ENCODE peak calls at places on chromosomes 11 and 22, in eight cellular contexts. One of them, this sample, is unnamed.
A peak's percentile ranks its signal among the peaks of the same experiment; 100 is the strongest.

GRCh38 chr11:125211191-125211953 is 46.8 kb downstream of the PKNOX2 start:
- DNase-seq in stomach: no peak
- DNase-seq in spleen: peak; percentile 51
- DNase-seq in ovary: peak; percentile 61
- DNase-seq in sigmoid colon: no peak
- DNase-seq in A549: no peak
- DNase-seq in endothelial cell of umbilical vein: no peak
- DNase-seq in IMR-90: peak; percentile 10
- DNase-seq in this sample: no peak

GRCh38 chr11:1829039-1829820 is 5.6 kb upstream of the SYT8 start:
- DNase-seq in endothelial cell of umbilical vein: no peak
- DNase-seq in ovary: no peak
- DNase-seq in stomach: no peak
- DNase-seq in sigmoid colon: no peak
- DNase-seq in IMR-90: peak; percentile 43
- DNase-seq in spleen: no peak
- DNase-seq in A549: no peak
- DNase-seq in this sample: no peak

GRCh38 chr11:85826096-85826855 is 15.3 kb upstream of the SYTL2 start:
- DNase-seq in sigmoid colon: no peak
- DNase-seq in ovary: no peak
- DNase-seq in endothelial cell of umbilical vein: peak; percentile 19
- DNase-seq in spleen: no peak
- DNase-seq in stomach: no peak
- DNase-seq in A549: peak; percentile 84
- DNase-seq in IMR-90: peak; percentile 47
- DNase-seq in this sample: no peak

GRCh38 chr11:20874358-20874757 is 205.0 kb downstream of the NELL1 start:
- DNase-seq in A549: no peak
- DNase-seq in IMR-90: no peak
- DNase-seq in ovary: no peak
- DNase-seq in endothelial cell of umbilical vein: no peak
- DNase-seq in sigmoid colon: no peak
- DNase-seq in stomach: no peak
- DNase-seq in spleen: no peak
- DNase-seq in this sample: no peak

GRCh38 chr11:74171630-74172465 is 759 bp downstream of the PPME1 start:
- DNase-seq in spleen: no peak
- DNase-seq in A549: no peak
- DNase-seq in IMR-90: no peak
- DNase-seq in stomach: no peak
- DNase-seq in endothelial cell of umbilical vein: peak; percentile 18
- DNase-seq in ovary: no peak
- DNase-seq in sigmoid colon: no peak
- DNase-seq in this sample: no peak

GRCh38 chr11:134512791-134513538 is 100.9 kb upstream of the B3GAT1 start:
- DNase-seq in ovary: peak; percentile 9
- DNase-seq in A549: no peak
- DNase-seq in endothelial cell of umbilical vein: no peak
- DNase-seq in IMR-90: no peak
- DNase-seq in spleen: no peak
- DNase-seq in sigmoid colon: peak; percentile 50
- DNase-seq in stomach: peak; percentile 23
- DNase-seq in this sample: peak; percentile 62

GRCh38 chr11:48182860-48183526 is 33.6 kb upstream of the OR4B1 start:
- DNase-seq in sigmoid colon: no peak
- DNase-seq in IMR-90: no peak
- DNase-seq in A549: no peak
- DNase-seq in endothelial cell of umbilical vein: no peak
- DNase-seq in stomach: no peak
- DNase-seq in ovary: no peak
- DNase-seq in spleen: no peak
- DNase-seq in this sample: no peak

GRCh38 chr11:76803023-76803422 is 19.9 kb downstream of the TSKU start:
- DNase-seq in ovary: no peak
- DNase-seq in stomach: no peak
- DNase-seq in sigmoid colon: no peak
- DNase-seq in spleen: peak; percentile 33
- DNase-seq in A549: no peak
- DNase-seq in endothelial cell of umbilical vein: no peak
- DNase-seq in IMR-90: peak; percentile 83
- DNase-seq in this sample: peak; percentile 85

GRCh38 chr11:44568706-44569473 is 3.4 kb downstream of the CD82 start:
- DNase-seq in spleen: peak; percentile 95
- DNase-seq in sigmoid colon: peak; percentile 84
- DNase-seq in A549: peak; percentile 75
- DNase-seq in endothelial cell of umbilical vein: peak; percentile 94
- DNase-seq in IMR-90: peak; percentile 98
- DNase-seq in ovary: peak; percentile 69
- DNase-seq in stomach: peak; percentile 75
- DNase-seq in this sample: no peak

GRCh38 chr22:39620924-39621690 is 50.6 kb downstream of the CACNA1I start:
- DNase-seq in spleen: no peak
- DNase-seq in stomach: no peak
- DNase-seq in endothelial cell of umbilical vein: no peak
- DNase-seq in sigmoid colon: no peak
- DNase-seq in ovary: no peak
- DNase-seq in IMR-90: no peak
- DNase-seq in A549: no peak
- DNase-seq in this sample: no peak

GRCh38 chr11:25065711-25066110 is 568.9 kb downstream of the LUZP2 start:
- DNase-seq in spleen: no peak
- DNase-seq in A549: no peak
- DNase-seq in sigmoid colon: no peak
- DNase-seq in ovary: no peak
- DNase-seq in stomach: no peak
- DNase-seq in IMR-90: peak; percentile 78
- DNase-seq in endothelial cell of umbilical vein: peak; percentile 1
- DNase-seq in this sample: no peak

GRCh38 chr11:70530010-70530409 is 131.7 kb downstream of the CTTN start:
- DNase-seq in sigmoid colon: no peak
- DNase-seq in stomach: no peak
- DNase-seq in endothelial cell of umbilical vein: no peak
- DNase-seq in A549: no peak
- DNase-seq in IMR-90: no peak
- DNase-seq in spleen: peak; percentile 6
- DNase-seq in ovary: no peak
- DNase-seq in this sample: no peak

GRCh38 chr22:42892571-42893316 is 35.7 kb upstream of the ARFGAP3 start:
- DNase-seq in stomach: peak; percentile 82
- DNase-seq in A549: no peak
- DNase-seq in IMR-90: no peak
- DNase-seq in spleen: peak; percentile 90
- DNase-seq in ovary: no peak
- DNase-seq in sigmoid colon: no peak
- DNase-seq in endothelial cell of umbilical vein: no peak
- DNase-seq in this sample: no peak

GRCh38 chr11:105181521-105181920 is 42.0 kb upstream of the CARD18 start:
- DNase-seq in spleen: no peak
- DNase-seq in stomach: no peak
- DNase-seq in sigmoid colon: no peak
- DNase-seq in IMR-90: peak; percentile 43
- DNase-seq in A549: no peak
- DNase-seq in endothelial cell of umbilical vein: no peak
- DNase-seq in ovary: no peak
- DNase-seq in this sample: no peak

GRCh38 chr11:67504950-67505561 is at the start of gene PITPNM1:
- DNase-seq in IMR-90: peak; percentile 24
- DNase-seq in ovary: peak; percentile 71
- DNase-seq in endothelial cell of umbilical vein: no peak
- DNase-seq in A549: peak; percentile 62
- DNase-seq in stomach: peak; percentile 79
- DNase-seq in spleen: peak; percentile 97
- DNase-seq in sigmoid colon: peak; percentile 80
- DNase-seq in this sample: peak; percentile 77

GRCh38 chr11:120719348-120719747 is 207.8 kb downstream of the GRIK4 start:
- DNase-seq in ovary: no peak
- DNase-seq in sigmoid colon: no peak
- DNase-seq in endothelial cell of umbilical vein: no peak
- DNase-seq in A549: no peak
- DNase-seq in stomach: no peak
- DNase-seq in spleen: no peak
- DNase-seq in IMR-90: peak; percentile 34
- DNase-seq in this sample: no peak

GRCh38 chr22:42907404-42908081 is 50.5 kb upstream of the ARFGAP3 start:
- DNase-seq in A549: no peak
- DNase-seq in spleen: no peak
- DNase-seq in sigmoid colon: no peak
- DNase-seq in stomach: no peak
- DNase-seq in ovary: no peak
- DNase-seq in endothelial cell of umbilical vein: no peak
- DNase-seq in IMR-90: no peak
- DNase-seq in this sample: no peak

DNA sequence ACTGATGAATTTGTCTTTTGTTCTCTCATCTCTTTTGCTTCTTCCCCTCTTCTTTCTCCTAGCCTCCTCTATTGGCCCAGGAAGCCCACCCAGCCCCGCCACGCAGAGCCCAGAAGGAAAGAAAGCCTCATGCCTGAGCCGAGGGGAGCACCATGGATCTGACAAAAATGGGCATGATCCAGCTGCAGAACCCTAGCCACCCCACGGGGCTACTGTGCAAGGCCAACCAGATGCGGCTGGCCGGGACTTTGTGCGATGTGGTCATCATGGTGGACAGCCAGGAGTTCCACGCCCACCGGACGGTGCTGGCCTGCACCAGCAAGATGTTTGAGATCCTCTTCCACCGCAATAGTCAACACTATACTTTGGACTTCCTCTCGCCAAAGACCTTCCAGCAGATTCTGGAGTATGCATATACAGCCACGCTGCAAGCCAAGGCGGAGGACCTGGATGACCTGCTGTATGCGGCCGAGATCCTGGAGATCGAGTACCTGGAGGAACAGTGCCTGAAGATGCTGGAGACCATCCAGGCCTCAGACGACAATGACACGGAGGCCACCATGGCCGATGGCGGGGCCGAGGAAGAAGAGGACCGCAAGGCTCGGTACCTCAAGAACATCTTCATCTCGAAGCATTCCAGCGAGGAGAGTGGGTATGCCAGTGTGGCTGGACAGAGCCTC is 3.8 kb downstream of the ZBTB16 start:
- DNase-seq in A549: no peak
- DNase-seq in endothelial cell of umbilical vein: no peak
- DNase-seq in spleen: no peak
- DNase-seq in stomach: no peak
- DNase-seq in ovary: no peak
- DNase-seq in sigmoid colon: peak; percentile 77
- DNase-seq in IMR-90: no peak
- DNase-seq in this sample: no peak
- TF ChIP-seq POLR2A in A549: no peak
- TF ChIP-seq POLR2A in endothelial cell of umbilical vein: no peak
- TF ChIP-seq POLR2A in spleen: no peak
- TF ChIP-seq POLR2A in stomach: no peak
- TF ChIP-seq POLR2A in ovary: no peak
- TF ChIP-seq POLR2A in sigmoid colon: no peak
- TF ChIP-seq POLR2A in IMR-90: no peak
- TF ChIP-seq POLR2A in this sample: no peak

DNA sequence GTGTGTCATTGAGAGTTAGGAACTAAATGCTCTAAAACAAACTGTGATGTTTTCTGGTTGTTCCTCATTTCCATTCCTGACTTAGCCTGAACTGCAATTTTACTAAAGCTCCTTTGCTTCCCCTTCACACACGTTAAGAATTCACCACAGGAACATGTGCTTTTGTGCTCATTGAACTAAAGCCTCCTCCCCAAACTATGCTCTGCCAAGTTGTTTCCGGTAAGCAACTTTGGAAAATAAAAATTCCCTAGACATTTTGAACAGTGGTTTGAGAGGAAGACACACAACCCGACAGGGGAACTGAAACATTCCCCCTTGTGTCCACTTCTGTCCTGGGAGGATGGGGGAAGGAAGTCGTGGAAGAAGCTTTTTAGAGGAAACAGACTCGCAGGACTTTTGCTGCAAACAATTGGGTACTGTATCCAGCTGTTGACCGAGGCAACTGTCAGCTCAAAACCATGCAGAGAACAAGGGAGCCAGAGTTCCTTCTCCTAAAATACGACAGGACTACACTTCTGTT is 66.9 kb downstream of the GAB2 start:
- DNase-seq in spleen: no peak
- DNase-seq in A549: no peak
- DNase-seq in sigmoid colon: peak; percentile 63
- DNase-seq in IMR-90: peak; percentile 47
- DNase-seq in endothelial cell of umbilical vein: peak; percentile 57
- DNase-seq in stomach: no peak
- DNase-seq in ovary: no peak
- DNase-seq in this sample: no peak
- TF ChIP-seq POLR2A in spleen: no peak
- TF ChIP-seq POLR2A in A549: no peak
- TF ChIP-seq POLR2A in sigmoid colon: no peak
- TF ChIP-seq POLR2A in IMR-90: no peak
- TF ChIP-seq POLR2A in endothelial cell of umbilical vein: no peak
- TF ChIP-seq POLR2A in stomach: no peak
- TF ChIP-seq POLR2A in ovary: no peak
- TF ChIP-seq POLR2A in this sample: no peak

GRCh38 chr22:19179472-19180048 is 1.0 kb upstream of the SLC25A1 start:
- DNase-seq in stomach: peak; percentile 80
- DNase-seq in IMR-90: peak; percentile 85
- DNase-seq in A549: peak; percentile 55
- DNase-seq in sigmoid colon: peak; percentile 93
- DNase-seq in ovary: peak; percentile 83
- DNase-seq in endothelial cell of umbilical vein: peak; percentile 81
- DNase-seq in spleen: peak; percentile 90
- DNase-seq in this sample: peak; percentile 86

GRCh38 chr22:19178065-19178658 is 374 bp downstream of the SLC25A1 start:
- DNase-seq in spleen: peak; percentile 90
- DNase-seq in stomach: peak; percentile 60
- DNase-seq in sigmoid colon: peak; percentile 80
- DNase-seq in ovary: no peak
- DNase-seq in A549: peak; percentile 13
- DNase-seq in endothelial cell of umbilical vein: peak; percentile 46
- DNase-seq in IMR-90: peak; percentile 11
- DNase-seq in this sample: no peak

GRCh38 chr22:19177164-19178064 is 1.1 kb downstream of the SLC25A1 start:
- DNase-seq in stomach: no peak
- DNase-seq in spleen: peak; percentile 83
- DNase-seq in endothelial cell of umbilical vein: no peak
- DNase-seq in sigmoid colon: peak; percentile 65
- DNase-seq in A549: no peak
- DNase-seq in ovary: peak; percentile 58
- DNase-seq in IMR-90: no peak
- DNase-seq in this sample: no peak

GRCh38 chr22:19180234-19180633 is 1.7 kb upstream of the SLC25A1 start:
- DNase-seq in A549: no peak
- DNase-seq in endothelial cell of umbilical vein: no peak
- DNase-seq in stomach: no peak
- DNase-seq in spleen: no peak
- DNase-seq in sigmoid colon: no peak
- DNase-seq in ovary: no peak
- DNase-seq in IMR-90: no peak
- DNase-seq in this sample: no peak

GRCh38 chr22:19178659-19179471 is at the start of gene SLC25A1:
- DNase-seq in endothelial cell of umbilical vein: peak; percentile 88
- DNase-seq in ovary: peak; percentile 96
- DNase-seq in IMR-90: peak; percentile 80
- DNase-seq in sigmoid colon: peak; percentile 96
- DNase-seq in A549: peak; percentile 72
- DNase-seq in spleen: peak; percentile 95
- DNase-seq in stomach: peak; percentile 97
- DNase-seq in this sample: peak; percentile 91
- TF ChIP-seq POLR2A in endothelial cell of umbilical vein: peak; percentile 31
- TF ChIP-seq POLR2A in ovary: peak; percentile 68
- TF ChIP-seq POLR2A in IMR-90: peak; percentile 56
- TF ChIP-seq POLR2A in sigmoid colon: no peak
- TF ChIP-seq POLR2A in A549: peak; percentile 59
- TF ChIP-seq POLR2A in spleen: no peak
- TF ChIP-seq POLR2A in stomach: no peak
- TF ChIP-seq POLR2A in this sample: no peak

GRCh38 chr11:65857500-65858353 is at the start of gene CFL1:
- DNase-seq in ovary: peak; percentile 99
- DNase-seq in stomach: peak; percentile 99
- DNase-seq in sigmoid colon: peak; percentile 100
- DNase-seq in spleen: no peak
- DNase-seq in A549: peak; percentile 90
- DNase-seq in endothelial cell of umbilical vein: peak; percentile 98
- DNase-seq in IMR-90: peak; percentile 97
- DNase-seq in this sample: peak; percentile 99
- TF ChIP-seq POLR2A in ovary: peak; percentile 97
- TF ChIP-seq POLR2A in stomach: no peak
- TF ChIP-seq POLR2A in sigmoid colon: peak; percentile 95
- TF ChIP-seq POLR2A in spleen: peak; percentile 99
- TF ChIP-seq POLR2A in A549: peak; percentile 97
- TF ChIP-seq POLR2A in endothelial cell of umbilical vein: peak; percentile 99
- TF ChIP-seq POLR2A in IMR-90: peak; percentile 100
- TF ChIP-seq POLR2A in this sample: peak; percentile 95

This sample was measured in suprapubic skin.